ENCODE peak calls at places on chromosomes 3 and 15, in four cellular contexts. M is endothelial cell, R is iris pigment epithelial cell, C is substantia nigra. H is an unnamed sample.

GRCh38 chr15:47963265-47963664 is 157.5 kb upstream of the SLC24A5 start:
- DNase-seq in M (no peak), R (no peak), C (no peak), H (no peak)

GRCh38 chr3:32082727-32083126 is 23.7 kb upstream of the GPD1L start:
- DNase-seq in M (no peak), R (no peak), C (no peak), H (peak)

GRCh38 chr15:70528270-70528706 is 235.1 kb downstream of the UACA start:
- DNase-seq in M (no peak), R (peak), C (no peak), H (peak)

GRCh38 chr3:153144779-153145178 is 17.2 kb upstream of the RAP2B start:
- DNase-seq in M (no peak), R (peak), C (no peak), H (peak)

GRCh38 chr3:74129056-74129455 is 485.4 kb downstream of the CNTN3 start:
- DNase-seq in M (no peak), R (no peak), C (peak), H (no peak)

GRCh38 chr3:59407425-59407824 is 357.6 kb upstream of the CFAP20DC start:
- DNase-seq in M (no peak), R (no peak), C (no peak), H (no peak)

GRCh38 chr3:66998899-66999235 is 760 bp downstream of the KBTBD8 start:
- DNase-seq in M (no peak), R (no peak), C (no peak), H (no peak)

GRCh38 chr3:20035019-20035418 is 5.2 kb upstream of the KAT2B start:
- DNase-seq in M (no peak), R (no peak), C (no peak), H (no peak)

GRCh38 chr15:44501768-44502366 is 35.1 kb upstream of the EIF3J start:
- DNase-seq in M (no peak), R (peak), C (no peak), H (peak)

GRCh38 chr3:46656778-46657556 is 36.5 kb downstream of the ALS2CL start:
- DNase-seq in M (no peak), R (no peak), C (no peak), H (no peak)

GRCh38 chr3:40878464-40878905 is 320.8 kb upstream of the CTNNB1 start:
- DNase-seq in M (no peak), R (no peak), C (no peak), H (no peak)